ENCODE peak calls at places on chromosomes 13 and 19, in four cellular contexts. One of them, this sample, is unnamed.

GRCh38 chr13:40316301-40316700 is 350.1 kb downstream of the FOXO1 start:
- DNase-seq in H9: no peak
- DNase-seq in neuronal stem cell: no peak
- DNase-seq in H1: no peak
- DNase-seq in this sample: no peak

GRCh38 chr13:107964356-107964755 is 251.0 kb downstream of the LIG4 start:
- DNase-seq in H9: no peak
- DNase-seq in neuronal stem cell: no peak
- DNase-seq in H1: no peak
- DNase-seq in this sample: no peak

GRCh38 chr13:87234981-87235380 is 436.2 kb upstream of the SLITRK5 start:
- DNase-seq in H9: no peak
- DNase-seq in neuronal stem cell: no peak
- DNase-seq in H1: no peak
- DNase-seq in this sample: peak; percentile 47

GRCh38 chr13:20230913-20231838 is 943 bp downstream of the GJB6 start:
- DNase-seq in H9: peak; percentile 54
- DNase-seq in neuronal stem cell: no peak
- DNase-seq in H1: peak; percentile 54
- DNase-seq in this sample: no peak

GRCh38 chr19:29663861-29664752 is 1.2 kb upstream of the PLEKHF1 start:
- DNase-seq in H9: no peak
- DNase-seq in neuronal stem cell: no peak
- DNase-seq in H1: no peak
- DNase-seq in this sample: peak; percentile 31

GRCh38 chr19:55447421-55448174 is 4.5 kb upstream of the SHISA7 start:
- DNase-seq in H9: no peak
- DNase-seq in neuronal stem cell: no peak
- DNase-seq in H1: no peak
- DNase-seq in this sample: peak; percentile 35

GRCh38 chr19:13615890-13616289 is 109.6 kb upstream of the CACNA1A start:
- DNase-seq in H9: no peak
- DNase-seq in neuronal stem cell: no peak
- DNase-seq in H1: no peak
- DNase-seq in this sample: no peak

GRCh38 chr19:41298327-41298964 is 11.5 kb upstream of the CCDC97 start:
- DNase-seq in H9: no peak
- DNase-seq in neuronal stem cell: no peak
- DNase-seq in H1: no peak
- DNase-seq in this sample: peak; percentile 99

GRCh38 chr13:81442904-81443303 is 1102.0 kb upstream of the SPRY2 start:
- DNase-seq in H9: no peak
- DNase-seq in neuronal stem cell: no peak
- DNase-seq in H1: no peak
- DNase-seq in this sample: no peak

GRCh38 chr13:97121894-97122293 is 100.2 kb upstream of the MBNL2 start:
- DNase-seq in H9: no peak
- DNase-seq in neuronal stem cell: no peak
- DNase-seq in H1: no peak
- DNase-seq in this sample: peak; percentile 37

GRCh38 chr13:46905249-46905648 is 8.4 kb upstream of the HTR2A start:
- DNase-seq in H9: no peak
- DNase-seq in neuronal stem cell: no peak
- DNase-seq in H1: no peak
- DNase-seq in this sample: peak; percentile 29

GRCh38 chr13:73765651-73766384 is 368.4 kb downstream of the KLF12 start:
- DNase-seq in H9: peak; percentile 81
- DNase-seq in neuronal stem cell: peak; percentile 78
- DNase-seq in H1: peak; percentile 57
- DNase-seq in this sample: peak; percentile 65

GRCh38 chr19:45766919-45767346 is 2.1 kb downstream of the SIX5 start:
- DNase-seq in H9: no peak
- DNase-seq in neuronal stem cell: no peak
- DNase-seq in H1: peak; percentile 60
- DNase-seq in this sample: no peak

GRCh38 chr19:55585658-55586339 is 5.2 kb upstream of the ZNF579 start:
- DNase-seq in H9: peak; percentile 90
- DNase-seq in neuronal stem cell: peak; percentile 84
- DNase-seq in H1: peak; percentile 92
- DNase-seq in this sample: peak; percentile 77

GRCh38 chr19:39407644-39408391 is 1.2 kb downstream of the ZFP36 start:
- DNase-seq in H9: no peak
- DNase-seq in neuronal stem cell: no peak
- DNase-seq in H1: peak; percentile 54
- DNase-seq in this sample: peak; percentile 57

GRCh38 chr13:77494226-77494625 is 41.3 kb upstream of the SCEL start:
- DNase-seq in H9: no peak
- DNase-seq in neuronal stem cell: no peak
- DNase-seq in H1: no peak
- DNase-seq in this sample: no peak

GRCh38 chr19:35806597-35806996 is 6.0 kb downstream of the PRODH2 start:
- DNase-seq in H9: no peak
- DNase-seq in neuronal stem cell: no peak
- DNase-seq in H1: no peak
- DNase-seq in this sample: no peak

GRCh38 chr19:6229216-6229913 is 50.4 kb downstream of the MLLT1 start:
- DNase-seq in H9: no peak
- DNase-seq in neuronal stem cell: no peak
- DNase-seq in H1: no peak
- DNase-seq in this sample: no peak

GRCh38 chr19:51172223-51172622 is 30.1 kb downstream of the SIGLEC7 start:
- DNase-seq in H9: no peak
- DNase-seq in neuronal stem cell: no peak
- DNase-seq in H1: no peak
- DNase-seq in this sample: no peak

GRCh38 chr13:95540848-95541247 is 11.7 kb upstream of the CLDN10 start:
- DNase-seq in H9: no peak
- DNase-seq in neuronal stem cell: no peak
- DNase-seq in H1: no peak
- DNase-seq in this sample: no peak

GRCh38 chr19:18612772-18613588 is at the start of gene TMEM59L:
- DNase-seq in H9: no peak
- DNase-seq in neuronal stem cell: no peak
- DNase-seq in H1: peak; percentile 82
- DNase-seq in this sample: no peak

GRCh38 chr13:89865331-89865833 is 1482.1 kb upstream of the MIR17HG start:
- DNase-seq in H9: no peak
- DNase-seq in neuronal stem cell: no peak
- DNase-seq in H1: no peak
- DNase-seq in this sample: no peak

GRCh38 chr19:38990949-38991697 is 15.6 kb upstream of the FBXO17 start:
- DNase-seq in H9: no peak
- DNase-seq in neuronal stem cell: no peak
- DNase-seq in H1: no peak
- DNase-seq in this sample: no peak

GRCh38 chr13:85657942-85658341 is 141.3 kb downstream of the SLITRK6 start:
- DNase-seq in H9: no peak
- DNase-seq in neuronal stem cell: no peak
- DNase-seq in H1: no peak
- DNase-seq in this sample: no peak

GRCh38 chr13:34748561-34748960 is 193.5 kb upstream of the NBEA start:
- DNase-seq in H9: no peak
- DNase-seq in neuronal stem cell: no peak
- DNase-seq in H1: no peak
- DNase-seq in this sample: peak; percentile 19

GRCh38 chr19:32688315-32688714 is 3.3 kb upstream of the NUDT19 start:
- DNase-seq in H9: no peak
- DNase-seq in neuronal stem cell: no peak
- DNase-seq in H1: no peak
- DNase-seq in this sample: no peak

GRCh38 chr13:107545946-107546502 is 669.3 kb downstream of the LIG4 start:
- DNase-seq in H9: no peak
- DNase-seq in neuronal stem cell: no peak
- DNase-seq in H1: no peak
- DNase-seq in this sample: no peak

GRCh38 chr19:18153555-18154134 is 682 bp downstream of the PIK3R2 start:
- DNase-seq in H9: no peak
- DNase-seq in neuronal stem cell: no peak
- DNase-seq in H1: no peak
- DNase-seq in this sample: no peak

DNA sequence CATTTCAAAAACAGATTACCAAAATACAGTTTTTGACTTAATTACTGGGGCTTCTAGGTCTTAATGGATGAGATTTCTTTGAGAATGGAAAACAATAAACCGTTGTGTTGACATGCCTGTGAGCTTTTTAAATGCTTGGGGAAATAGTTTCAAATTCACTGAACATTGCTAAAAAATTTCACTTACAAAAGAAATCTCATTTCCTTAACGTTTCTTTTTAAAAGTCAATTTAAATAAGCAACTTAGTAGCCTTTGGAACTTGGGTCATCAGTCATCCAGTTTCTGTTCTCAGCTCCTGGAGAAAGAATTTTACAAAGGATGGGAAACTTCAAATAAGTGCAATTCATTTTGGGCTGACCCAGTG is 4.4 kb downstream of the ZC3H4 start:
- DNase-seq in H9: no peak
- DNase-seq in neuronal stem cell: no peak
- DNase-seq in H1: no peak
- DNase-seq in this sample: no peak
- H3K14ac ChIP-seq in H9: no peak overlapping the region
- H3K14ac ChIP-seq in neuronal stem cell: no peak overlapping the region
- H3K14ac ChIP-seq in H1: no peak overlapping the region
- H3K14ac ChIP-seq in this sample: no peak overlapping the region

DNA sequence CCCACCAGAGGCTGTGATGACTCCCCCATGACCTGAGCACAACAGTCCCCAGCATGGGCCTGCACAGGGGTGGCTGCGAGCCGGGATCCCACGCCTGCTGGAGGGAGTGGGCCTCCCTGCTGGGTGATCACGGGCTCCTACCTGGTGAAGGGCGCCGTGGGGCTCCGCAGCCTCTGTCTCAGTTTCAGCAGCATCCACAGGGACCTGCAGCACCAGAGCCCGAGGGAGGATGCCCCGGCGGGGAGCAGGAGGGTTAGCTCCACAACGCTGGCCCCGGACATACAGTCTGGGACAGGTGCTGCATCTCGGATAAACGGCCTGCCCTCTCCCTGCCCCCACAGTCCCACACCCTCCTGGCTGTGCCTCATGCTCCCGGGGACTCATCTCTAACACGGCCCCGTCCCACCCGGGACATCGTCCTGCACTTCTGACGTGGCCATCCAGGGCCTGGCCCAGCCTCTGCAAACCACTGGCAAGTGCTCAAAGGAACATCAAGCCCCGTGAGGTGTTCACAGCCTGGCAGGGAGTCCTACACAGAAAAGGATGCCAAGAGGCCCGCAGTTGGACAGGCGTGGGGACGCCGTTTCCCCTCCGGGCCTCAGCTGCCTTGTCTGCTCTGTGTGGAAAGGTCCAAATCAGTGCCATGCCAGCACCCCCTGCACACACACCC is 10.5 kb downstream of the PEX11G start:
- DNase-seq in H9: no peak
- DNase-seq in neuronal stem cell: no peak
- DNase-seq in H1: no peak
- DNase-seq in this sample: no peak
- H3K14ac ChIP-seq in H9: no peak overlapping the region
- H3K14ac ChIP-seq in neuronal stem cell: peak overlapping the region; percentile 94
- H3K14ac ChIP-seq in H1: no peak overlapping the region
- H3K14ac ChIP-seq in this sample: no peak overlapping the region

DNA sequence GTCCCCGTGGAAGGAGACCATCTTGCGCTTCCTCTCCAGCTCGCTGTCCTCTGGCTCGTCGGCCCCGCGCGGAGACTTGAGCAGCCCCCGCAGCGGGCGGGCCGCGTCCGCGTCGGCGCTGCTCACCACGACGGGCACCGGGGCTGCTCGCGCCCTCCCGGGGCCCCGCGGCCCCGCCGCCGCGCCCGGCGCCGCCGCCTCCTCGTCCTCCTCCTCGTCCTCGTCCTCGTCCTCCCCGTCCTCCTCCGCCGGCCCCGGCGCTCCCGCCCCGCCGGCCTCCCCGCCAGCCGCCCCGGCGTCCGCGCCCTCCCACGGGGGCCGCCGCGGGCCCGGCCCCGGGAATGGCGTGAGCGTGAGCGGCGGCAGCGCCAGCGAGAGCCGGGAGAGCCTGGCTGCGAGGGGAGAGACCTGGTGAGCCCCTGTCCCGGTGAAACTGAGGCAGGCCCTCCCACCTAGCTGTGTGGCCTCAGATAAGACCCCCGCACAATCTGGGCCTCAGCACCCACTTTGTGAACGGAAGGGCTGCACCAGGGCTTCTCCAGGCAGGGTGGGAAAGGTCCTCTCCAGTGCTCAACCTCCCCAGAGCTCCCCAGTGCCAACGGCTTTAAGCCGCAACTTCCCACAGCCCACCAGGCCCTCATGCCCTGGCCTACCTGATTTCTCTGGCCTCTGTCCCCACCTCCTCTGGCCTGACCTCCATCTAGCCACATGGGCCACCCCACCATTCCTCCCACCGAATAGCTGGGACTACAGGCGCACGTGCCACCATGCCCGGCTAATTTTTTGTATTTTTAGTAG is 17.7 kb downstream of the LMTK3 start:
- DNase-seq in H9: no peak
- DNase-seq in neuronal stem cell: no peak
- DNase-seq in H1: no peak
- DNase-seq in this sample: no peak
- H3K14ac ChIP-seq in H9: peak overlapping the region; percentile 94
- H3K14ac ChIP-seq in neuronal stem cell: peak overlapping the region; percentile 86
- H3K14ac ChIP-seq in H1: no peak overlapping the region
- H3K14ac ChIP-seq in this sample: peak overlapping the region; percentile 66

DNA sequence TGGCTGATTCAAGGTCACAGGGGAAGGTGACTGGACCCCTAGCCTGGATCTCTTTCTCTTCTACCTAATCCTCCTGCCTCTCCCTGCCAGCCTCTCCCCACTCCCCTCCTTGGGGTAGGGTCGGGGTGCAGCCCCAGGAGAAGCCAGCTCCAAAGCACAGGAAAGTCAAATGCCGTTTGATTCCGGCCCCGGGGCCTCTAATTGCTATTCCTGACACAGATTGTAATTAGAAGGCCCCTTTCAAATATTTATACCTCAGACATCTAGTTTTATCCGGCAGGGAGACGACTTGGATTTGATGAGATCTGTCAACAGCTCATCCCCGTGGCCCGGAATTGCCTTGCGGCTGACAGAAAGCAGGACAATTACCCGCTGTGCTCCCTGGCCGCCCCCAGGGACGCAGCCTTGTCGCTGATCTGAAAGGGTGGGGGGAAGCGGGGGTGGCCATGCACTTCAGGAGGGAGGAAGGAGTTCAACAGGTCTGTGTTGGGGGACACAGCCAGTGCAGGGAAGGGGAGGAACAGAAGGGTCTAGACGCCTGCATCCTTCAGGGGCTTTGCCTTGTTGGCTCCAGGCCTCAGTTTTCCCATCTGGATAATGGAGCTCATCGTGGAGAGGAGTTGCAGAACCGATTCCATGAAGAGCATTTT is 1.9 kb upstream of the SHD start:
- DNase-seq in H9: no peak
- DNase-seq in neuronal stem cell: no peak
- DNase-seq in H1: no peak
- DNase-seq in this sample: no peak
- H3K14ac ChIP-seq in H9: no peak overlapping the region
- H3K14ac ChIP-seq in neuronal stem cell: no peak overlapping the region
- H3K14ac ChIP-seq in H1: no peak overlapping the region
- H3K14ac ChIP-seq in this sample: no peak overlapping the region

This sample was measured in mesenchymal stem cell.